ENCODE peak calls at places on chromosome 1, in six cellular contexts. Y is NCI-H69; K is mesenteric fat pad; R is anterior cingulate cortex; M is central memory CD8-positive, alpha-beta T cell; W is AG09319. C is an unnamed sample.

GRCh38 chr1:201763439-201764140 is 65.4 kb upstream of the IPO9 start:
- DNase-seq in W (no peak), M (no peak), R (no peak), K (no peak), Y (no peak), C (peak)

GRCh38 chr1:84936116-84936810 is 43.3 kb upstream of the LPAR3 start:
- DNase-seq in Y (peak), M (peak), R (no peak), W (peak), K (no peak), C (peak)

GRCh38 chr1:151993084-151993733 is 450 bp downstream of the S100A10 start:
- DNase-seq in W (no peak), Y (peak), K (no peak), R (no peak), M (peak), C (no peak)

GRCh38 chr1:101428562-101428961 is 191.7 kb downstream of the S1PR1 start:
- DNase-seq in R (no peak), M (no peak), K (no peak), W (no peak), Y (no peak), C (no peak)

GRCh38 chr1:22417466-22417865 is 34.2 kb upstream of the ZBTB40 start:
- DNase-seq in K (peak), Y (no peak), W (no peak), R (no peak), M (no peak), C (no peak)

GRCh38 chr1:154351363-154352068 is 26.2 kb downstream of the ATP8B2 start:
- DNase-seq in R (no peak), W (no peak), K (no peak), Y (peak), M (no peak), C (no peak)

GRCh38 chr1:54016343-54017282 is 1.4 kb downstream of the LDLRAD1 start:
- DNase-seq in Y (peak), W (peak), K (peak), R (no peak), M (no peak), C (no peak)

GRCh38 chr1:43766086-43766784 is 58.9 kb downstream of the ST3GAL3 start:
- DNase-seq in M (no peak), Y (no peak), K (no peak), W (no peak), R (no peak), C (no peak)

GRCh38 chr1:247175458-247175857 is 3.6 kb upstream of the ZNF124 start:
- DNase-seq in Y (no peak), K (no peak), W (no peak), R (no peak), M (no peak), C (no peak)

GRCh38 chr1:59541891-59542290 is 245.0 kb downstream of the FGGY start:
- DNase-seq in Y (no peak), R (no peak), M (no peak), W (no peak), K (no peak), C (no peak)

GRCh38 chr1:227946624-227947424 is 908 bp downstream of the WNT9A start:
- DNase-seq in R (peak), Y (peak), W (no peak), M (no peak), K (peak), C (peak)

GRCh38 chr1:37498872-37499617 is 15.5 kb downstream of the MEAF6 start:
- DNase-seq in R (no peak), M (no peak), K (peak), W (no peak), Y (peak), C (peak)

GRCh38 chr1:2546515-2547209 is 9.5 kb upstream of the TNFRSF14 start:
- DNase-seq in Y (peak), K (peak), W (no peak), M (peak), R (no peak), C (no peak)

GRCh38 chr1:242523968-242524570 is 428 bp downstream of the PLD5 start:
- DNase-seq in R (peak), M (no peak), W (no peak), Y (peak), K (no peak), C (peak)

GRCh38 chr1:6092211-6092610 is 46.5 kb downstream of the KCNAB2 start:
- DNase-seq in M (no peak), K (no peak), W (no peak), Y (no peak), R (no peak), C (no peak)